ENCODE peak calls at places on chromosomes 12 and 14, in seven cellular contexts. E, W, H, R, D, Q and O are unnamed samples.

GRCh38 chr14:99756796-99757195 is 36.4 kb upstream of the EML1 start:
- DNase-seq in E (no peak), W (no peak), H (no peak), R (no peak), D (no peak), Q (no peak), O (no peak)

GRCh38 chr12:93996321-93996720 is 152.1 kb upstream of the PLXNC1 start:
- DNase-seq in E (no peak), W (no peak), H (no peak), R (no peak), D (no peak), Q (no peak), O (no peak)

GRCh38 chr14:105147701-105148603 is 20.6 kb downstream of the JAG2 start:
- DNase-seq in E (no peak), W (no peak), H (no peak), R (peak; percentile 5), D (no peak), Q (no peak), O (no peak)

GRCh38 chr12:48532601-48533000 is 7.2 kb downstream of the OR8S1 start:
- DNase-seq in E (no peak), W (no peak), H (no peak), R (no peak), D (no peak), Q (no peak), O (no peak)

GRCh38 chr14:68135566-68135965 is 316.0 kb downstream of the RAD51B start:
- DNase-seq in E (no peak), W (no peak), H (no peak), R (no peak), D (no peak), Q (no peak), O (no peak)

GRCh38 chr14:80567905-80568512 is 356.7 kb upstream of the DIO2 start:
- DNase-seq in E (no peak), W (no peak), H (peak; percentile 77), R (no peak), D (no peak), Q (no peak), O (no peak)

GRCh38 chr14:23644195-23644918 is 8.2 kb downstream of the DHRS2 start:
- DNase-seq in E (no peak), W (no peak), H (no peak), R (no peak), D (no peak), Q (no peak), O (no peak)

GRCh38 chr12:124695861-124696260 is 128.4 kb upstream of the NCOR2 start:
- DNase-seq in E (no peak), W (no peak), H (peak; percentile 32), R (peak; percentile 71), D (no peak), Q (no peak), O (no peak)

GRCh38 chr12:26694402-26694801 is 138.6 kb downstream of the ITPR2 start:
- DNase-seq in E (no peak), W (no peak), H (no peak), R (no peak), D (no peak), Q (no peak), O (no peak)

GRCh38 chr12:95836630-95837239 is 22.0 kb upstream of the SNRPF start:
- DNase-seq in E (no peak), W (no peak), H (peak; percentile 79), R (no peak), D (no peak), Q (no peak), O (no peak)

GRCh38 chr12:113194971-113195391 is 9.5 kb downstream of the RITA1 start:
- DNase-seq in E (no peak), W (no peak), H (no peak), R (peak; percentile 48), D (no peak), Q (no peak), O (no peak)

GRCh38 chr12:32561931-32562341 is 117.2 kb upstream of the DNM1L start:
- DNase-seq in E (no peak), W (no peak), H (no peak), R (no peak), D (no peak), Q (no peak), O (no peak)

GRCh38 chr12:32508626-32509025 is 109.3 kb downstream of the FGD4 start:
- DNase-seq in E (no peak), W (no peak), H (no peak), R (no peak), D (no peak), Q (no peak), O (no peak)

GRCh38 chr14:61569783-61570182 is 125.5 kb upstream of the HIF1A start:
- DNase-seq in E (no peak), W (no peak), H (no peak), R (no peak), D (no peak), Q (peak; percentile 57), O (no peak)

GRCh38 chr12:1318327-1319031 is 275.9 kb downstream of the FBXL14 start:
- DNase-seq in E (no peak), W (peak; percentile 35), H (peak; percentile 99), R (peak; percentile 62), D (no peak), Q (no peak), O (no peak)

GRCh38 chr14:33707751-33708150 is 243.1 kb downstream of the EGLN3 start:
- DNase-seq in E (no peak), W (no peak), H (no peak), R (no peak), D (no peak), Q (no peak), O (no peak)

GRCh38 chr12:98238513-98238912 is 276.9 kb upstream of the TMPO start:
- DNase-seq in E (no peak), W (no peak), H (no peak), R (no peak), D (no peak), Q (no peak), O (no peak)